ENCODE peak calls at places on chromosomes 6 and 20, in seven cellular contexts. One of them, this sample, is unnamed. For H3K4me1, the result is how much of the 10 kb centered on the place peaks cover.

GRCh38 chr6:41443616-41444525 is 102.3 kb upstream of the FOXP4 start:
- DNase-seq in stomach: no peak
- DNase-seq in ovary: peak
- DNase-seq in PC-9: no peak
- DNase-seq in spleen: no peak
- DNase-seq in psoas muscle: peak
- DNase-seq in adipocyte: peak
- DNase-seq in this sample: peak

GRCh38 chr6:39891353-39891752 is 42.9 kb downstream of the MOCS1 start:
- DNase-seq in stomach: no peak
- DNase-seq in ovary: no peak
- DNase-seq in PC-9: no peak
- DNase-seq in spleen: no peak
- DNase-seq in psoas muscle: no peak
- DNase-seq in adipocyte: no peak
- DNase-seq in this sample: no peak

GRCh38 chr6:129558248-129558647 is 151.7 kb downstream of the ARHGAP18 start:
- DNase-seq in stomach: no peak
- DNase-seq in ovary: no peak
- DNase-seq in PC-9: no peak
- DNase-seq in spleen: no peak
- DNase-seq in psoas muscle: no peak
- DNase-seq in adipocyte: no peak
- DNase-seq in this sample: no peak

GRCh38 chr6:53112404-53112803 is 36.2 kb downstream of the GCM1 start:
- DNase-seq in stomach: peak
- DNase-seq in ovary: no peak
- DNase-seq in PC-9: peak
- DNase-seq in spleen: no peak
- DNase-seq in psoas muscle: no peak
- DNase-seq in adipocyte: no peak
- DNase-seq in this sample: no peak

GRCh38 chr20:37244572-37244957 is 17.0 kb downstream of the GHRH start:
- DNase-seq in stomach: no peak
- DNase-seq in ovary: no peak
- DNase-seq in PC-9: no peak
- DNase-seq in spleen: no peak
- DNase-seq in psoas muscle: no peak
- DNase-seq in adipocyte: no peak
- DNase-seq in this sample: no peak

GRCh38 chr6:102051720-102052119 is 658.2 kb downstream of the GRIK2 start:
- DNase-seq in stomach: no peak
- DNase-seq in ovary: no peak
- DNase-seq in PC-9: no peak
- DNase-seq in spleen: no peak
- DNase-seq in psoas muscle: no peak
- DNase-seq in adipocyte: no peak
- DNase-seq in this sample: no peak

GRCh38 chr20:58670097-58670496 is 19.0 kb downstream of the STX16 start:
- DNase-seq in stomach: no peak
- DNase-seq in ovary: no peak
- DNase-seq in PC-9: no peak
- DNase-seq in spleen: no peak
- DNase-seq in psoas muscle: no peak
- DNase-seq in adipocyte: peak
- DNase-seq in this sample: no peak

GRCh38 chr20:19851863-19852262 is 93.8 kb downstream of the RIN2 start:
- DNase-seq in stomach: no peak
- DNase-seq in ovary: no peak
- DNase-seq in PC-9: no peak
- DNase-seq in spleen: no peak
- DNase-seq in psoas muscle: no peak
- DNase-seq in adipocyte: no peak
- DNase-seq in this sample: no peak

GRCh38 chr20:1938464-1939269 is 43.5 kb downstream of the SIRPA start:
- DNase-seq in stomach: no peak
- DNase-seq in ovary: no peak
- DNase-seq in PC-9: no peak
- DNase-seq in spleen: no peak
- DNase-seq in psoas muscle: no peak
- DNase-seq in adipocyte: no peak
- DNase-seq in this sample: no peak

GRCh38 chr20:57561356-57562279 is 708 bp downstream of the PCK1 start:
- DNase-seq in stomach: no peak
- DNase-seq in ovary: no peak
- DNase-seq in PC-9: no peak
- DNase-seq in spleen: peak
- DNase-seq in psoas muscle: no peak
- DNase-seq in adipocyte: no peak
- DNase-seq in this sample: no peak

GRCh38 chr6:169167581-169168301 is 85.9 kb downstream of the THBS2 start:
- DNase-seq in stomach: peak
- DNase-seq in ovary: no peak
- DNase-seq in PC-9: no peak
- DNase-seq in spleen: no peak
- DNase-seq in psoas muscle: no peak
- DNase-seq in adipocyte: peak
- DNase-seq in this sample: peak

DNA sequence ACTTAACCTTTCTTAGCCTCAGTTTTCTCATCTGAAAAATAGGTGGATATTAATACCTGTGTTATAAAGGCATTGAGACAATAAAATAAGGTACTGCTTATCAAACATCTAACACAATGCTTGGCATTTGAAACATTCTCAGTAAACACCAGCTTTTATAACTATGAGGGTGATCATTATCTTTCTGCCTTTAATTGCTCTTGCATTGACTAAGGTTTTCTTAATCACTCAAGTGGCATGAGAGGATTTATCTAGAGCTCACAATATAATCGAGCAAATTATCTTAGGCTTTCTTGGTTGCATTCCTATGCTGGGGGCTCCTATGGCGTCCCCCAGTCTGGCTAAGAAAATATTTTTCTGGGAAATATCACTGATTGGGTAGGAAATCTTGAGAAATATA is 716.4 kb upstream of the MARCKS start:
- DNase-seq in stomach: no peak
- DNase-seq in ovary: no peak
- DNase-seq in PC-9: no peak
- DNase-seq in spleen: no peak
- DNase-seq in psoas muscle: no peak
- DNase-seq in adipocyte: no peak
- DNase-seq in this sample: no peak
- H3K4me1 ChIP-seq in stomach: under half
- H3K4me1 ChIP-seq in ovary: under half
- H3K4me1 ChIP-seq in PC-9: under half
- H3K4me1 ChIP-seq in spleen: under half
- H3K4me1 ChIP-seq in psoas muscle: under half
- H3K4me1 ChIP-seq in adipocyte: under half
- H3K4me1 ChIP-seq in this sample: under half

DNA sequence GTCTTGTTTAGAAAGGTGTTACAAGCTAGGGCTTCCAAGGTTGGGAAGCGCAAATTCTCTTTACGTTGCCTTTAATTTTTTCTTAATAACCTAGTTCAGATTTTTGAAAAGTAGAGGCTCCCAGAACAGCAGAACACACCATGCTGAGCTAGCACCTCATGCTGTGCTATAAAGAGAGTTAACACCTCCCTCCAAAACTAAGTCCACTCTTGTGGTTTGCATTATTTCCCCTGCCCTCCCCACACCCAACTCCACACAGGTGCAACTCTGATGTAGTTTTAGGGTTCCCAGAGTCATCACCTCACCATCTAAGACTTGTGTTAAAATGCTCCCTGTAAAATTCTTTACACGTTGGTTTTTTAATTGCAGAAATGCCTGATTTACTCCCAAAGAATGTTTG is 459.4 kb upstream of the JARID2 start:
- DNase-seq in stomach: no peak
- DNase-seq in ovary: no peak
- DNase-seq in PC-9: no peak
- DNase-seq in spleen: no peak
- DNase-seq in psoas muscle: no peak
- DNase-seq in adipocyte: no peak
- DNase-seq in this sample: no peak
- H3K4me1 ChIP-seq in stomach: under half
- H3K4me1 ChIP-seq in ovary: under half
- H3K4me1 ChIP-seq in PC-9: under half
- H3K4me1 ChIP-seq in spleen: under half
- H3K4me1 ChIP-seq in psoas muscle: under half
- H3K4me1 ChIP-seq in adipocyte: under half
- H3K4me1 ChIP-seq in this sample: under half

GRCh38 chr6:138557147-138557546 is 57.9 kb upstream of the NHSL1 start:
- DNase-seq in stomach: no peak
- DNase-seq in ovary: no peak
- DNase-seq in PC-9: no peak
- DNase-seq in spleen: no peak
- DNase-seq in psoas muscle: no peak
- DNase-seq in adipocyte: no peak
- DNase-seq in this sample: no peak

GRCh38 chr6:138563231-138563630 is 63.9 kb upstream of the NHSL1 start:
- DNase-seq in stomach: no peak
- DNase-seq in ovary: no peak
- DNase-seq in PC-9: no peak
- DNase-seq in spleen: no peak
- DNase-seq in psoas muscle: no peak
- DNase-seq in adipocyte: no peak
- DNase-seq in this sample: no peak

GRCh38 chr6:138562691-138563090 is 63.4 kb upstream of the NHSL1 start:
- DNase-seq in stomach: no peak
- DNase-seq in ovary: no peak
- DNase-seq in PC-9: no peak
- DNase-seq in spleen: no peak
- DNase-seq in psoas muscle: no peak
- DNase-seq in adipocyte: no peak
- DNase-seq in this sample: no peak

GRCh38 chr6:138559153-138559552 is 59.9 kb upstream of the NHSL1 start:
- DNase-seq in stomach: no peak
- DNase-seq in ovary: no peak
- DNase-seq in PC-9: no peak
- DNase-seq in spleen: no peak
- DNase-seq in psoas muscle: no peak
- DNase-seq in adipocyte: no peak
- DNase-seq in this sample: no peak

DNA sequence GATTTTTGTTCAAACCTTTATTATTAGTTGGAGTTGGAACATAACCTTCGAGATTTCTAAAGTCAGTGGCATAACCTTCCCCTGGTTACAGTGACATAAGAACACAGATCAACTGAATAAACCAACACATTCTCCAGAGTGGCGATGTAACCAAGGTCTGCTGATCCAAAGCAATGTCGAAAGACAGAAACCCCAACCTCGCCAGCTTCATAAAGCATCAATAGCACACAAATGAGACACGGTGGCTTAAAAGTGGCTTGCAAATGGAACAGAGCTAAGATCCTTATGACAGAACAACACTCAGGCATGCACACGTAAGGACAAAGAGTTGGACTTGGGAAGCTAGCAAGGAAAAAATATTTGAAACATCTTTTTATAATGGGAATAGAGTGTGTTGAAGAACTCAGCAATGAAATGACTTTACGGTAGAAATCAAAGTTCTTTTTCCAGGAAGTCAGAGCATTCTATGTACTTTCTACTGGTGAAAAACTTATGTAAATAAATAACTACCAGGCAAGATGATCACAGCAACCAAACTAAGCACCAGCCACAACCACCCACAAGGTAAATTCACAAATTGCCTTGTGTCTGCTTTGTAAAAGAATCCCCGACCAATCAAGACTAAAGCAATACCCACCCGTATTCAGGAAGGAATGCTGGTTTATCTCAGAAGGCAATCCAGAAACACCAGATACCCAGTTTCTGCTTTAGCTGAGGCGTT is 61.0 kb upstream of the NHSL1 start:
- DNase-seq in stomach: no peak
- DNase-seq in ovary: no peak
- DNase-seq in PC-9: no peak
- DNase-seq in spleen: no peak
- DNase-seq in psoas muscle: no peak
- DNase-seq in adipocyte: peak
- DNase-seq in this sample: no peak
- H3K4me1 ChIP-seq in stomach: under half
- H3K4me1 ChIP-seq in ovary: under half
- H3K4me1 ChIP-seq in PC-9: under half
- H3K4me1 ChIP-seq in spleen: under half
- H3K4me1 ChIP-seq in psoas muscle: under half
- H3K4me1 ChIP-seq in adipocyte: under half
- H3K4me1 ChIP-seq in this sample: under half

GRCh38 chr20:63702036-63702665 is 5.6 kb downstream of the ARFRP1 start:
- DNase-seq in stomach: no peak
- DNase-seq in ovary: no peak
- DNase-seq in PC-9: no peak
- DNase-seq in spleen: peak
- DNase-seq in psoas muscle: peak
- DNase-seq in adipocyte: no peak
- DNase-seq in this sample: peak

GRCh38 chr20:63700199-63701050 is 4.0 kb downstream of the TNFRSF6B start:
- DNase-seq in stomach: no peak
- DNase-seq in ovary: no peak
- DNase-seq in PC-9: no peak
- DNase-seq in spleen: peak
- DNase-seq in psoas muscle: peak
- DNase-seq in adipocyte: no peak
- DNase-seq in this sample: peak

GRCh38 chr20:63701051-63701328 is 4.5 kb downstream of the TNFRSF6B start:
- DNase-seq in stomach: no peak
- DNase-seq in ovary: no peak
- DNase-seq in PC-9: no peak
- DNase-seq in spleen: peak
- DNase-seq in psoas muscle: no peak
- DNase-seq in adipocyte: no peak
- DNase-seq in this sample: no peak

GRCh38 chr20:63702751-63703470 is 4.9 kb downstream of the ARFRP1 start:
- DNase-seq in stomach: no peak
- DNase-seq in ovary: no peak
- DNase-seq in PC-9: peak
- DNase-seq in spleen: no peak
- DNase-seq in psoas muscle: peak
- DNase-seq in adipocyte: no peak
- DNase-seq in this sample: peak

GRCh38 chr20:63701329-63702035 is 5.0 kb downstream of the TNFRSF6B start:
- DNase-seq in stomach: no peak
- DNase-seq in ovary: no peak
- DNase-seq in PC-9: no peak
- DNase-seq in spleen: peak
- DNase-seq in psoas muscle: peak
- DNase-seq in adipocyte: no peak
- DNase-seq in this sample: peak
- H3K4me1 ChIP-seq in stomach: under half
- H3K4me1 ChIP-seq in ovary: under half
- H3K4me1 ChIP-seq in PC-9: under half
- H3K4me1 ChIP-seq in spleen: under half
- H3K4me1 ChIP-seq in psoas muscle: under half
- H3K4me1 ChIP-seq in adipocyte: under half
- H3K4me1 ChIP-seq in this sample: under half

DNA sequence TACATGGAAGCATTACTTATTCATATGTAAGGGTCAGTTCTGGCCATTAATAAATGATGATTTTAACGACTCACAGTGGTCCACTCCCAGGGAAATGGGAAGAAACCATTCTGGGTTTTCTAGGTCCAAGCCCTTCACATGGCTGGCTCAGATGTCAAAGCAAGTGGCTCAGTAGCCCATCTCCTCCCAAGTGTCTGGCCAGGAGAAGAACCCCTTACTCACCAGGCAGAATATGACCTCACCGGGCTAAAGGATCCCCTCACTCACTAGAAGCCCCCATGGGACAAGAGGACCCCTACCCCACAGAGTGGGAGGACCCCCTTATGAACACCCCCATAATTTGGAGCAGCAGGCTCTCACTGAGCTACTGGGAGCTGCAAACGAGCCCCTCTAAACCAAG is 34.0 kb downstream of the PREX1 start:
- DNase-seq in stomach: no peak
- DNase-seq in ovary: no peak
- DNase-seq in PC-9: no peak
- DNase-seq in spleen: peak
- DNase-seq in psoas muscle: no peak
- DNase-seq in adipocyte: no peak
- DNase-seq in this sample: no peak
- H3K4me1 ChIP-seq in stomach: under half
- H3K4me1 ChIP-seq in ovary: under half
- H3K4me1 ChIP-seq in PC-9: under half
- H3K4me1 ChIP-seq in spleen: half or more
- H3K4me1 ChIP-seq in psoas muscle: under half
- H3K4me1 ChIP-seq in adipocyte: under half
- H3K4me1 ChIP-seq in this sample: half or more